ENCODE peak calls at places on chromosomes 4 and X, in eight cellular contexts. One of them, this sample, is unnamed.

GRCh38 chr4:72318771-72319170 is 250.2 kb downstream of the ADAMTS3 start:
- DNase-seq in T-helper 22 cell: no peak
- DNase-seq in NCI-H510A treated with DMSO at 0.1 percent for 48 hours: no peak
- DNase-seq in CD4-positive, CD25-positive, alpha-beta regulatory T cell: no peak
- DNase-seq in glutamatergic neuron: no peak
- DNase-seq in transverse colon: no peak
- DNase-seq in pancreas: no peak
- DNase-seq in activated CD4-positive, alpha-beta T cell treated with anti-CD3 and anti-CD28 coated beads for 24 hours: no peak
- DNase-seq in this sample: no peak

GRCh38 chr4:38007645-38008044 is 47.4 kb downstream of the PTTG2 start:
- DNase-seq in glutamatergic neuron: no peak
- DNase-seq in transverse colon: no peak
- DNase-seq in T-helper 22 cell: no peak
- DNase-seq in CD4-positive, CD25-positive, alpha-beta regulatory T cell: no peak
- DNase-seq in NCI-H510A treated with DMSO at 0.1 percent for 48 hours: no peak
- DNase-seq in pancreas: no peak
- DNase-seq in activated CD4-positive, alpha-beta T cell treated with anti-CD3 and anti-CD28 coated beads for 24 hours: no peak
- DNase-seq in this sample: no peak

GRCh38 chr4:136505020-136505419 is 1027.3 kb downstream of the PCDH18 start:
- DNase-seq in pancreas: no peak
- DNase-seq in activated CD4-positive, alpha-beta T cell treated with anti-CD3 and anti-CD28 coated beads for 24 hours: no peak
- DNase-seq in NCI-H510A treated with DMSO at 0.1 percent for 48 hours: no peak
- DNase-seq in glutamatergic neuron: no peak
- DNase-seq in CD4-positive, CD25-positive, alpha-beta regulatory T cell: no peak
- DNase-seq in T-helper 22 cell: no peak
- DNase-seq in transverse colon: no peak
- DNase-seq in this sample: no peak

GRCh38 chr4:101025755-101026154 is 321.6 kb downstream of the PPP3CA start:
- DNase-seq in glutamatergic neuron: no peak
- DNase-seq in pancreas: no peak
- DNase-seq in CD4-positive, CD25-positive, alpha-beta regulatory T cell: no peak
- DNase-seq in T-helper 22 cell: no peak
- DNase-seq in NCI-H510A treated with DMSO at 0.1 percent for 48 hours: no peak
- DNase-seq in transverse colon: no peak
- DNase-seq in activated CD4-positive, alpha-beta T cell treated with anti-CD3 and anti-CD28 coated beads for 24 hours: no peak
- DNase-seq in this sample: no peak

GRCh38 chr4:11598591-11598990 is 169.9 kb upstream of the HS3ST1 start:
- DNase-seq in activated CD4-positive, alpha-beta T cell treated with anti-CD3 and anti-CD28 coated beads for 24 hours: no peak
- DNase-seq in T-helper 22 cell: no peak
- DNase-seq in NCI-H510A treated with DMSO at 0.1 percent for 48 hours: no peak
- DNase-seq in CD4-positive, CD25-positive, alpha-beta regulatory T cell: no peak
- DNase-seq in transverse colon: no peak
- DNase-seq in pancreas: no peak
- DNase-seq in glutamatergic neuron: no peak
- DNase-seq in this sample: no peak

GRCh38 chr4:60846678-60847077 is 353.4 kb upstream of the ADGRL3 start:
- DNase-seq in transverse colon: no peak
- DNase-seq in activated CD4-positive, alpha-beta T cell treated with anti-CD3 and anti-CD28 coated beads for 24 hours: no peak
- DNase-seq in T-helper 22 cell: no peak
- DNase-seq in CD4-positive, CD25-positive, alpha-beta regulatory T cell: no peak
- DNase-seq in NCI-H510A treated with DMSO at 0.1 percent for 48 hours: no peak
- DNase-seq in glutamatergic neuron: no peak
- DNase-seq in pancreas: no peak
- DNase-seq in this sample: no peak

GRCh38 chr4:155403886-155404285 is 27.1 kb upstream of the MAP9 start:
- DNase-seq in CD4-positive, CD25-positive, alpha-beta regulatory T cell: no peak
- DNase-seq in activated CD4-positive, alpha-beta T cell treated with anti-CD3 and anti-CD28 coated beads for 24 hours: no peak
- DNase-seq in pancreas: no peak
- DNase-seq in NCI-H510A treated with DMSO at 0.1 percent for 48 hours: peak
- DNase-seq in transverse colon: no peak
- DNase-seq in glutamatergic neuron: no peak
- DNase-seq in T-helper 22 cell: no peak
- DNase-seq in this sample: no peak

GRCh38 chr4:183284965-183285364 is 35.1 kb downstream of the CLDN22 start:
- DNase-seq in pancreas: no peak
- DNase-seq in transverse colon: no peak
- DNase-seq in NCI-H510A treated with DMSO at 0.1 percent for 48 hours: no peak
- DNase-seq in CD4-positive, CD25-positive, alpha-beta regulatory T cell: no peak
- DNase-seq in activated CD4-positive, alpha-beta T cell treated with anti-CD3 and anti-CD28 coated beads for 24 hours: no peak
- DNase-seq in glutamatergic neuron: no peak
- DNase-seq in T-helper 22 cell: no peak
- DNase-seq in this sample: no peak

GRCh38 chr4:114180481-114180880 is 201.0 kb upstream of the ARSJ start:
- DNase-seq in transverse colon: no peak
- DNase-seq in pancreas: no peak
- DNase-seq in T-helper 22 cell: no peak
- DNase-seq in CD4-positive, CD25-positive, alpha-beta regulatory T cell: peak
- DNase-seq in glutamatergic neuron: peak
- DNase-seq in activated CD4-positive, alpha-beta T cell treated with anti-CD3 and anti-CD28 coated beads for 24 hours: peak
- DNase-seq in NCI-H510A treated with DMSO at 0.1 percent for 48 hours: no peak
- DNase-seq in this sample: peak

GRCh38 chr4:151226004-151226932 is 50.7 kb upstream of the PRSS48 start:
- DNase-seq in pancreas: no peak
- DNase-seq in T-helper 22 cell: no peak
- DNase-seq in glutamatergic neuron: no peak
- DNase-seq in NCI-H510A treated with DMSO at 0.1 percent for 48 hours: no peak
- DNase-seq in CD4-positive, CD25-positive, alpha-beta regulatory T cell: no peak
- DNase-seq in transverse colon: no peak
- DNase-seq in activated CD4-positive, alpha-beta T cell treated with anti-CD3 and anti-CD28 coated beads for 24 hours: no peak
- DNase-seq in this sample: no peak

GRCh38 chr4:176223561-176223960 is 28.2 kb upstream of the SPATA4 start:
- DNase-seq in T-helper 22 cell: no peak
- DNase-seq in transverse colon: no peak
- DNase-seq in pancreas: no peak
- DNase-seq in CD4-positive, CD25-positive, alpha-beta regulatory T cell: no peak
- DNase-seq in activated CD4-positive, alpha-beta T cell treated with anti-CD3 and anti-CD28 coated beads for 24 hours: no peak
- DNase-seq in NCI-H510A treated with DMSO at 0.1 percent for 48 hours: no peak
- DNase-seq in glutamatergic neuron: no peak
- DNase-seq in this sample: no peak

GRCh38 chr4:7973545-7973981 is 33.9 kb upstream of the AFAP1 start:
- DNase-seq in NCI-H510A treated with DMSO at 0.1 percent for 48 hours: no peak
- DNase-seq in pancreas: no peak
- DNase-seq in T-helper 22 cell: no peak
- DNase-seq in activated CD4-positive, alpha-beta T cell treated with anti-CD3 and anti-CD28 coated beads for 24 hours: no peak
- DNase-seq in transverse colon: no peak
- DNase-seq in glutamatergic neuron: no peak
- DNase-seq in CD4-positive, CD25-positive, alpha-beta regulatory T cell: no peak
- DNase-seq in this sample: no peak

GRCh38 chr4:183628189-183628588 is 30.8 kb downstream of the RWDD4 start:
- DNase-seq in CD4-positive, CD25-positive, alpha-beta regulatory T cell: no peak
- DNase-seq in activated CD4-positive, alpha-beta T cell treated with anti-CD3 and anti-CD28 coated beads for 24 hours: no peak
- DNase-seq in glutamatergic neuron: no peak
- DNase-seq in pancreas: no peak
- DNase-seq in transverse colon: no peak
- DNase-seq in T-helper 22 cell: no peak
- DNase-seq in NCI-H510A treated with DMSO at 0.1 percent for 48 hours: no peak
- DNase-seq in this sample: no peak

GRCh38 chrX:102976793-102977495 is 39.9 kb downstream of the RAB40AL start:
- DNase-seq in transverse colon: no peak
- DNase-seq in glutamatergic neuron: no peak
- DNase-seq in T-helper 22 cell: no peak
- DNase-seq in NCI-H510A treated with DMSO at 0.1 percent for 48 hours: no peak
- DNase-seq in activated CD4-positive, alpha-beta T cell treated with anti-CD3 and anti-CD28 coated beads for 24 hours: no peak
- DNase-seq in pancreas: no peak
- DNase-seq in CD4-positive, CD25-positive, alpha-beta regulatory T cell: no peak
- DNase-seq in this sample: no peak

GRCh38 chrX:78011846-78012245 is 42.4 kb upstream of the PGAM4 start:
- DNase-seq in transverse colon: no peak
- DNase-seq in glutamatergic neuron: no peak
- DNase-seq in T-helper 22 cell: no peak
- DNase-seq in NCI-H510A treated with DMSO at 0.1 percent for 48 hours: no peak
- DNase-seq in CD4-positive, CD25-positive, alpha-beta regulatory T cell: no peak
- DNase-seq in activated CD4-positive, alpha-beta T cell treated with anti-CD3 and anti-CD28 coated beads for 24 hours: no peak
- DNase-seq in pancreas: no peak
- DNase-seq in this sample: no peak

GRCh38 chr4:102525099-102525498 is 23.9 kb downstream of the NFKB1 start:
- DNase-seq in transverse colon: no peak
- DNase-seq in activated CD4-positive, alpha-beta T cell treated with anti-CD3 and anti-CD28 coated beads for 24 hours: no peak
- DNase-seq in NCI-H510A treated with DMSO at 0.1 percent for 48 hours: no peak
- DNase-seq in pancreas: no peak
- DNase-seq in T-helper 22 cell: no peak
- DNase-seq in CD4-positive, CD25-positive, alpha-beta regulatory T cell: no peak
- DNase-seq in glutamatergic neuron: no peak
- DNase-seq in this sample: no peak

GRCh38 chrX:11346283-11346682 is 53.1 kb downstream of the AMELX start:
- DNase-seq in activated CD4-positive, alpha-beta T cell treated with anti-CD3 and anti-CD28 coated beads for 24 hours: no peak
- DNase-seq in pancreas: no peak
- DNase-seq in NCI-H510A treated with DMSO at 0.1 percent for 48 hours: no peak
- DNase-seq in CD4-positive, CD25-positive, alpha-beta regulatory T cell: no peak
- DNase-seq in glutamatergic neuron: no peak
- DNase-seq in T-helper 22 cell: no peak
- DNase-seq in transverse colon: no peak
- DNase-seq in this sample: no peak

GRCh38 chr4:150722908-150723362 is 141.0 kb downstream of the MAB21L2 start:
- DNase-seq in T-helper 22 cell: no peak
- DNase-seq in transverse colon: peak
- DNase-seq in CD4-positive, CD25-positive, alpha-beta regulatory T cell: no peak
- DNase-seq in NCI-H510A treated with DMSO at 0.1 percent for 48 hours: no peak
- DNase-seq in pancreas: peak
- DNase-seq in glutamatergic neuron: no peak
- DNase-seq in activated CD4-positive, alpha-beta T cell treated with anti-CD3 and anti-CD28 coated beads for 24 hours: no peak
- DNase-seq in this sample: no peak

GRCh38 chr4:39699676-39700409 is 1.9 kb downstream of the UBE2K start:
- DNase-seq in pancreas: no peak
- DNase-seq in CD4-positive, CD25-positive, alpha-beta regulatory T cell: peak
- DNase-seq in T-helper 22 cell: no peak
- DNase-seq in transverse colon: no peak
- DNase-seq in NCI-H510A treated with DMSO at 0.1 percent for 48 hours: no peak
- DNase-seq in glutamatergic neuron: no peak
- DNase-seq in activated CD4-positive, alpha-beta T cell treated with anti-CD3 and anti-CD28 coated beads for 24 hours: no peak
- DNase-seq in this sample: no peak

GRCh38 chr4:159308571-159309340 is 205.9 kb downstream of the RAPGEF2 start:
- DNase-seq in transverse colon: no peak
- DNase-seq in NCI-H510A treated with DMSO at 0.1 percent for 48 hours: no peak
- DNase-seq in activated CD4-positive, alpha-beta T cell treated with anti-CD3 and anti-CD28 coated beads for 24 hours: no peak
- DNase-seq in T-helper 22 cell: no peak
- DNase-seq in pancreas: no peak
- DNase-seq in glutamatergic neuron: no peak
- DNase-seq in CD4-positive, CD25-positive, alpha-beta regulatory T cell: no peak
- DNase-seq in this sample: no peak

GRCh38 chr4:173074501-173074946 is 94.1 kb upstream of the GALNT7 start:
- DNase-seq in activated CD4-positive, alpha-beta T cell treated with anti-CD3 and anti-CD28 coated beads for 24 hours: no peak
- DNase-seq in glutamatergic neuron: no peak
- DNase-seq in T-helper 22 cell: no peak
- DNase-seq in NCI-H510A treated with DMSO at 0.1 percent for 48 hours: no peak
- DNase-seq in transverse colon: no peak
- DNase-seq in pancreas: peak
- DNase-seq in CD4-positive, CD25-positive, alpha-beta regulatory T cell: no peak
- DNase-seq in this sample: no peak

GRCh38 chrX:69361286-69361926 is 142.7 kb upstream of the NALF2 start:
- DNase-seq in activated CD4-positive, alpha-beta T cell treated with anti-CD3 and anti-CD28 coated beads for 24 hours: no peak
- DNase-seq in T-helper 22 cell: no peak
- DNase-seq in NCI-H510A treated with DMSO at 0.1 percent for 48 hours: no peak
- DNase-seq in transverse colon: no peak
- DNase-seq in pancreas: no peak
- DNase-seq in glutamatergic neuron: no peak
- DNase-seq in CD4-positive, CD25-positive, alpha-beta regulatory T cell: no peak
- DNase-seq in this sample: no peak

GRCh38 chr4:116005037-116005805 is 891.8 kb upstream of the NDST4 start:
- DNase-seq in pancreas: no peak
- DNase-seq in NCI-H510A treated with DMSO at 0.1 percent for 48 hours: no peak
- DNase-seq in glutamatergic neuron: no peak
- DNase-seq in transverse colon: no peak
- DNase-seq in CD4-positive, CD25-positive, alpha-beta regulatory T cell: no peak
- DNase-seq in T-helper 22 cell: no peak
- DNase-seq in activated CD4-positive, alpha-beta T cell treated with anti-CD3 and anti-CD28 coated beads for 24 hours: no peak
- DNase-seq in this sample: no peak

GRCh38 chr4:168540086-168540864 is 43.4 kb downstream of the PALLD start:
- DNase-seq in CD4-positive, CD25-positive, alpha-beta regulatory T cell: no peak
- DNase-seq in transverse colon: no peak
- DNase-seq in T-helper 22 cell: no peak
- DNase-seq in NCI-H510A treated with DMSO at 0.1 percent for 48 hours: no peak
- DNase-seq in activated CD4-positive, alpha-beta T cell treated with anti-CD3 and anti-CD28 coated beads for 24 hours: no peak
- DNase-seq in glutamatergic neuron: no peak
- DNase-seq in pancreas: no peak
- DNase-seq in this sample: no peak

GRCh38 chr4:26015133-26015651 is 101.2 kb downstream of the SMIM20 start:
- DNase-seq in CD4-positive, CD25-positive, alpha-beta regulatory T cell: no peak
- DNase-seq in glutamatergic neuron: no peak
- DNase-seq in NCI-H510A treated with DMSO at 0.1 percent for 48 hours: no peak
- DNase-seq in activated CD4-positive, alpha-beta T cell treated with anti-CD3 and anti-CD28 coated beads for 24 hours: no peak
- DNase-seq in pancreas: no peak
- DNase-seq in transverse colon: no peak
- DNase-seq in T-helper 22 cell: no peak
- DNase-seq in this sample: no peak

GRCh38 chr4:21474195-21474594 is 474.4 kb downstream of the KCNIP4 start:
- DNase-seq in pancreas: no peak
- DNase-seq in T-helper 22 cell: no peak
- DNase-seq in activated CD4-positive, alpha-beta T cell treated with anti-CD3 and anti-CD28 coated beads for 24 hours: no peak
- DNase-seq in NCI-H510A treated with DMSO at 0.1 percent for 48 hours: no peak
- DNase-seq in transverse colon: no peak
- DNase-seq in glutamatergic neuron: no peak
- DNase-seq in CD4-positive, CD25-positive, alpha-beta regulatory T cell: no peak
- DNase-seq in this sample: no peak

GRCh38 chr4:173301518-173302201 is 32.5 kb downstream of the HMGB2 start:
- DNase-seq in pancreas: no peak
- DNase-seq in transverse colon: no peak
- DNase-seq in glutamatergic neuron: no peak
- DNase-seq in NCI-H510A treated with DMSO at 0.1 percent for 48 hours: no peak
- DNase-seq in CD4-positive, CD25-positive, alpha-beta regulatory T cell: peak
- DNase-seq in activated CD4-positive, alpha-beta T cell treated with anti-CD3 and anti-CD28 coated beads for 24 hours: peak
- DNase-seq in T-helper 22 cell: no peak
- DNase-seq in this sample: peak

GRCh38 chrX:22963186-22963585 is 36.6 kb upstream of the DDX53 start:
- DNase-seq in T-helper 22 cell: no peak
- DNase-seq in CD4-positive, CD25-positive, alpha-beta regulatory T cell: no peak
- DNase-seq in activated CD4-positive, alpha-beta T cell treated with anti-CD3 and anti-CD28 coated beads for 24 hours: no peak
- DNase-seq in glutamatergic neuron: no peak
- DNase-seq in transverse colon: no peak
- DNase-seq in NCI-H510A treated with DMSO at 0.1 percent for 48 hours: no peak
- DNase-seq in pancreas: no peak
- DNase-seq in this sample: no peak

GRCh38 chr4:53895137-53895536 is 169.3 kb downstream of the CHIC2 start:
- DNase-seq in T-helper 22 cell: no peak
- DNase-seq in pancreas: no peak
- DNase-seq in glutamatergic neuron: no peak
- DNase-seq in CD4-positive, CD25-positive, alpha-beta regulatory T cell: no peak
- DNase-seq in NCI-H510A treated with DMSO at 0.1 percent for 48 hours: peak
- DNase-seq in activated CD4-positive, alpha-beta T cell treated with anti-CD3 and anti-CD28 coated beads for 24 hours: no peak
- DNase-seq in transverse colon: no peak
- DNase-seq in this sample: no peak

GRCh38 chrX:1598021-1598875 is 6.8 kb downstream of the AKAP17A start:
- DNase-seq in pancreas: no peak
- DNase-seq in glutamatergic neuron: no peak
- DNase-seq in CD4-positive, CD25-positive, alpha-beta regulatory T cell: no peak
- DNase-seq in NCI-H510A treated with DMSO at 0.1 percent for 48 hours: no peak
- DNase-seq in T-helper 22 cell: no peak
- DNase-seq in transverse colon: no peak
- DNase-seq in activated CD4-positive, alpha-beta T cell treated with anti-CD3 and anti-CD28 coated beads for 24 hours: no peak
- DNase-seq in this sample: no peak